ENCODE peak calls at places on chromosome 20, in five cellular contexts. E is foreskin fibroblast, X is left cardiac atrium, C is astrocyte of the spinal cord, Y is T follicular helper cell. M is an unnamed sample.

GRCh38 chr20:63686492-63687321 is 9.7 kb upstream of the TNFRSF6B start:
- DNase-seq in E (peak), X (peak), C (peak), Y (no peak), M (peak)

GRCh38 chr20:1874534-1875168 is 20.6 kb upstream of the SIRPA start:
- DNase-seq in E (no peak), X (no peak), C (no peak), Y (no peak), M (no peak)

GRCh38 chr20:53513489-53514298 is 79.9 kb downstream of the ZNF217 start:
- DNase-seq in E (no peak), X (no peak), C (peak), Y (no peak), M (no peak)

GRCh38 chr20:10793741-10794140 is 119.9 kb upstream of the JAG1 start:
- DNase-seq in E (no peak), X (no peak), C (no peak), Y (no peak), M (no peak)

GRCh38 chr20:34475979-34476736 is 40.1 kb upstream of the DYNLRB1 start:
- DNase-seq in E (no peak), X (peak), C (peak), Y (peak), M (no peak)

GRCh38 chr20:24353135-24353694 is 116.2 kb upstream of the SYNDIG1 start:
- DNase-seq in E (no peak), X (no peak), C (no peak), Y (no peak), M (no peak)

GRCh38 chr20:24863356-24863755 is 85.7 kb upstream of the CST7 start:
- DNase-seq in E (peak), X (no peak), C (peak), Y (no peak), M (no peak)

GRCh38 chr20:17595846-17596245 is 26.0 kb downstream of the DSTN start:
- DNase-seq in E (no peak), X (no peak), C (no peak), Y (no peak), M (no peak)

M was measured in mesenchymal stem cell.